ENCODE peak calls at places on chromosomes 16 and 17, in eight cellular contexts. C is pancreas; V is stimulated activated CD4-positive, alpha-beta T cell treated with anti-CD3 and anti-CD28 coated beads, Interleukin-2, amount 100 ng/mL, for 48 hours; Y is effector CD4-positive, alpha-beta T cell; A is frontal cortex; I is GM23248; T is fibroblast of the aortic adventitia; N is activated gamma-delta T cell treated with Interleukin-2 at 50 U/mL for 16 hours. F is an unnamed sample.

GRCh38 chr17:42843358-42843934 is 934 bp upstream of the AOC2 start:
- DNase-seq in C (no peak), V (no peak), Y (no peak), A (peak; percentile 72), I (peak; percentile 81), T (peak; percentile 85), N (no peak), F (peak; percentile 65)

GRCh38 chr16:75309156-75309555 is 57.7 kb upstream of the BCAR1 start:
- DNase-seq in C (no peak), V (no peak), Y (no peak), A (no peak), I (no peak), T (no peak), N (no peak), F (no peak)

GRCh38 chr16:81451753-81452680 is 7.4 kb downstream of the CMIP start:
- DNase-seq in C (no peak), V (no peak), Y (peak; percentile 25), A (no peak), I (no peak), T (no peak), N (peak; percentile 26), F (no peak)

GRCh38 chr17:17080781-17081180 is 38.5 kb downstream of the MPRIP start:
- DNase-seq in C (peak; percentile 24), V (no peak), Y (no peak), A (no peak), I (no peak), T (no peak), N (no peak), F (no peak)

GRCh38 chr16:82882982-82883863 is 256.5 kb downstream of the CDH13 start:
- DNase-seq in C (no peak), V (no peak), Y (no peak), A (no peak), I (no peak), T (no peak), N (no peak), F (no peak)

GRCh38 chr16:47732122-47732805 is 271.1 kb downstream of the PHKB start:
- DNase-seq in C (no peak), V (no peak), Y (no peak), A (no peak), I (peak; percentile 73), T (peak; percentile 90), N (no peak), F (peak; percentile 55)

GRCh38 chr17:74151551-74152315 is 51.7 kb upstream of the RPL38 start:
- DNase-seq in C (no peak), V (no peak), Y (no peak), A (no peak), I (no peak), T (no peak), N (no peak), F (no peak)

GRCh38 chr16:54817432-54817831 is 113.2 kb upstream of the IRX5 start:
- DNase-seq in C (no peak), V (no peak), Y (no peak), A (no peak), I (peak; percentile 15), T (peak; percentile 8), N (no peak), F (peak; percentile 46)

GRCh38 chr17:38925263-38925995 is at the start of gene LASP1NB:
- DNase-seq in C (no peak), V (no peak), Y (no peak), A (peak; percentile 73), I (peak; percentile 44), T (peak; percentile 83), N (peak; percentile 47), F (no peak)

GRCh38 chr17:45021607-45022287 is 29.7 kb downstream of the DCAKD start:
- DNase-seq in C (peak; percentile 94), V (peak; percentile 67), Y (peak; percentile 53), A (peak; percentile 85), I (peak; percentile 88), T (peak; percentile 51), N (peak; percentile 59), F (peak; percentile 55)

GRCh38 chr16:28292731-28293588 is 635 bp downstream of the SBK1 start:
- DNase-seq in C (peak; percentile 64), V (no peak), Y (no peak), A (peak; percentile 46), I (no peak), T (no peak), N (no peak), F (no peak)

GRCh38 chr16:30065943-30066881 is 652 bp downstream of the ALDOA start:
- DNase-seq in C (peak; percentile 76), V (no peak), Y (peak; percentile 23), A (no peak), I (peak; percentile 90), T (peak; percentile 59), N (peak; percentile 30), F (peak; percentile 65)

GRCh38 chr16:13936596-13937081 is 16.7 kb downstream of the ERCC4 start:
- DNase-seq in C (no peak), V (no peak), Y (no peak), A (no peak), I (peak; percentile 73), T (peak; percentile 70), N (no peak), F (peak; percentile 80)

GRCh38 chr16:3879887-3880564 is 487 bp downstream of the CREBBP start:
- DNase-seq in C (peak; percentile 90), V (peak; percentile 53), Y (peak; percentile 62), A (peak; percentile 87), I (peak; percentile 86), T (peak; percentile 44), N (peak; percentile 72), F (peak; percentile 64)

GRCh38 chr16:86002178-86002577 is 103.2 kb downstream of the IRF8 start:
- DNase-seq in C (no peak), V (no peak), Y (no peak), A (no peak), I (no peak), T (no peak), N (no peak), F (no peak)

GRCh38 chr17:32118835-32119234 is 23.5 kb upstream of the RHOT1 start:
- DNase-seq in C (no peak), V (no peak), Y (no peak), A (no peak), I (no peak), T (no peak), N (no peak), F (no peak)

GRCh38 chr17:73645050-73645871 is 1.0 kb upstream of the SDK2 start:
- DNase-seq in C (peak; percentile 71), V (no peak), Y (no peak), A (peak; percentile 89), I (peak; percentile 50), T (no peak), N (peak; percentile 37), F (no peak)

GRCh38 chr17:68600881-68601564 is at the start of gene FAM20A:
- DNase-seq in C (peak; percentile 78), V (no peak), Y (no peak), A (peak; percentile 32), I (peak; percentile 69), T (peak; percentile 35), N (no peak), F (no peak)

GRCh38 chr17:74445156-74445555 is 13.3 kb downstream of the GPRC5C start:
- DNase-seq in C (no peak), V (no peak), Y (no peak), A (no peak), I (no peak), T (no peak), N (no peak), F (no peak)

F was measured in fibroblast of gingiva.